ENCODE peak calls at places on chromosomes 5 and 9, in ten cellular contexts. One of them, this sample, is unnamed. For H3K4me1, the result is how much of the 10 kb centered on the place peaks cover.

GRCh38 chr5:80186634-80187033 is 69.2 kb downstream of the SERINC5 start:
- DNase-seq in sigmoid colon: no peak
- DNase-seq in body of pancreas: no peak
- DNase-seq in stomach: peak
- DNase-seq in tibial nerve: no peak
- DNase-seq in IMR-90: no peak
- DNase-seq in uterus: no peak
- DNase-seq in A549: no peak
- DNase-seq in esophagus squamous epithelium: no peak
- DNase-seq in suprapubic skin: no peak
- DNase-seq in this sample: no peak

GRCh38 chr5:59190746-59191145 is 607.9 kb downstream of the RAB3C start:
- DNase-seq in esophagus squamous epithelium: no peak
- DNase-seq in IMR-90: no peak
- DNase-seq in body of pancreas: no peak
- DNase-seq in suprapubic skin: no peak
- DNase-seq in tibial nerve: no peak
- DNase-seq in A549: no peak
- DNase-seq in uterus: no peak
- DNase-seq in sigmoid colon: no peak
- DNase-seq in stomach: no peak
- DNase-seq in this sample: no peak

GRCh38 chr9:121930970-121931369 is 162.1 kb downstream of the TTLL11 start:
- DNase-seq in suprapubic skin: no peak
- DNase-seq in uterus: no peak
- DNase-seq in A549: no peak
- DNase-seq in IMR-90: no peak
- DNase-seq in esophagus squamous epithelium: no peak
- DNase-seq in body of pancreas: no peak
- DNase-seq in sigmoid colon: no peak
- DNase-seq in tibial nerve: no peak
- DNase-seq in stomach: no peak
- DNase-seq in this sample: no peak

GRCh38 chr9:87880683-87881082 is 2.0 kb upstream of the SPATA31E1 start:
- DNase-seq in tibial nerve: no peak
- DNase-seq in A549: no peak
- DNase-seq in esophagus squamous epithelium: no peak
- DNase-seq in IMR-90: no peak
- DNase-seq in body of pancreas: no peak
- DNase-seq in suprapubic skin: no peak
- DNase-seq in uterus: no peak
- DNase-seq in sigmoid colon: no peak
- DNase-seq in stomach: no peak
- DNase-seq in this sample: peak

GRCh38 chr9:2260401-2261306 is 245.5 kb downstream of the SMARCA2 start:
- DNase-seq in IMR-90: peak
- DNase-seq in body of pancreas: peak
- DNase-seq in suprapubic skin: no peak
- DNase-seq in stomach: peak
- DNase-seq in uterus: no peak
- DNase-seq in tibial nerve: no peak
- DNase-seq in sigmoid colon: no peak
- DNase-seq in A549: peak
- DNase-seq in esophagus squamous epithelium: no peak
- DNase-seq in this sample: no peak

GRCh38 chr9:105443121-105443520 is 4.7 kb upstream of the FSD1L start:
- DNase-seq in A549: no peak
- DNase-seq in uterus: no peak
- DNase-seq in suprapubic skin: no peak
- DNase-seq in IMR-90: no peak
- DNase-seq in tibial nerve: no peak
- DNase-seq in sigmoid colon: no peak
- DNase-seq in body of pancreas: no peak
- DNase-seq in esophagus squamous epithelium: no peak
- DNase-seq in stomach: no peak
- DNase-seq in this sample: no peak

GRCh38 chr5:54298947-54299346 is 11.4 kb downstream of the ARL15 start:
- DNase-seq in tibial nerve: no peak
- DNase-seq in esophagus squamous epithelium: no peak
- DNase-seq in body of pancreas: no peak
- DNase-seq in stomach: no peak
- DNase-seq in sigmoid colon: no peak
- DNase-seq in A549: no peak
- DNase-seq in IMR-90: no peak
- DNase-seq in suprapubic skin: no peak
- DNase-seq in uterus: no peak
- DNase-seq in this sample: no peak

GRCh38 chr5:158051036-158051435 is 192.1 kb upstream of the CLINT1 start:
- DNase-seq in stomach: no peak
- DNase-seq in A549: no peak
- DNase-seq in body of pancreas: no peak
- DNase-seq in IMR-90: no peak
- DNase-seq in sigmoid colon: no peak
- DNase-seq in suprapubic skin: no peak
- DNase-seq in tibial nerve: no peak
- DNase-seq in esophagus squamous epithelium: no peak
- DNase-seq in uterus: no peak
- DNase-seq in this sample: no peak

GRCh38 chr5:170751631-170752030 is 31.9 kb upstream of the GABRP start:
- DNase-seq in sigmoid colon: no peak
- DNase-seq in suprapubic skin: no peak
- DNase-seq in A549: no peak
- DNase-seq in uterus: no peak
- DNase-seq in esophagus squamous epithelium: no peak
- DNase-seq in tibial nerve: no peak
- DNase-seq in stomach: no peak
- DNase-seq in IMR-90: no peak
- DNase-seq in body of pancreas: no peak
- DNase-seq in this sample: no peak

GRCh38 chr9:81116340-81117207 is 572.8 kb downstream of the TLE1 start:
- DNase-seq in suprapubic skin: no peak
- DNase-seq in A549: no peak
- DNase-seq in esophagus squamous epithelium: no peak
- DNase-seq in tibial nerve: no peak
- DNase-seq in uterus: peak
- DNase-seq in IMR-90: peak
- DNase-seq in stomach: no peak
- DNase-seq in body of pancreas: no peak
- DNase-seq in sigmoid colon: no peak
- DNase-seq in this sample: no peak

GRCh38 chr5:150272531-150272930 is 17.0 kb downstream of the CAMK2A start:
- DNase-seq in esophagus squamous epithelium: no peak
- DNase-seq in A549: peak
- DNase-seq in stomach: no peak
- DNase-seq in sigmoid colon: no peak
- DNase-seq in IMR-90: peak
- DNase-seq in uterus: no peak
- DNase-seq in suprapubic skin: no peak
- DNase-seq in tibial nerve: no peak
- DNase-seq in body of pancreas: no peak
- DNase-seq in this sample: no peak

GRCh38 chr5:153489611-153490010 is 859 bp upstream of the GRIA1 start:
- DNase-seq in body of pancreas: no peak
- DNase-seq in A549: no peak
- DNase-seq in esophagus squamous epithelium: no peak
- DNase-seq in uterus: no peak
- DNase-seq in tibial nerve: no peak
- DNase-seq in suprapubic skin: no peak
- DNase-seq in IMR-90: peak
- DNase-seq in stomach: no peak
- DNase-seq in sigmoid colon: no peak
- DNase-seq in this sample: no peak

GRCh38 chr5:123035320-123035949 is 1.1 kb downstream of the PPIC start:
- DNase-seq in esophagus squamous epithelium: no peak
- DNase-seq in suprapubic skin: peak
- DNase-seq in stomach: peak
- DNase-seq in uterus: peak
- DNase-seq in tibial nerve: peak
- DNase-seq in sigmoid colon: peak
- DNase-seq in body of pancreas: peak
- DNase-seq in IMR-90: peak
- DNase-seq in A549: peak
- DNase-seq in this sample: no peak

GRCh38 chr9:109162652-109163051 is 4.4 kb downstream of the FRRS1L start:
- DNase-seq in A549: no peak
- DNase-seq in IMR-90: no peak
- DNase-seq in tibial nerve: no peak
- DNase-seq in body of pancreas: no peak
- DNase-seq in sigmoid colon: no peak
- DNase-seq in uterus: no peak
- DNase-seq in esophagus squamous epithelium: no peak
- DNase-seq in stomach: no peak
- DNase-seq in suprapubic skin: no peak
- DNase-seq in this sample: no peak

GRCh38 chr5:150278046-150278760 is 11.4 kb downstream of the CAMK2A start:
- DNase-seq in A549: no peak
- DNase-seq in esophagus squamous epithelium: no peak
- DNase-seq in stomach: no peak
- DNase-seq in IMR-90: peak
- DNase-seq in suprapubic skin: no peak
- DNase-seq in uterus: no peak
- DNase-seq in body of pancreas: no peak
- DNase-seq in tibial nerve: no peak
- DNase-seq in sigmoid colon: no peak
- DNase-seq in this sample: no peak

GRCh38 chr5:144189800-144190429 is 19.2 kb downstream of the KCTD16 start:
- DNase-seq in esophagus squamous epithelium: no peak
- DNase-seq in body of pancreas: no peak
- DNase-seq in stomach: peak
- DNase-seq in IMR-90: peak
- DNase-seq in suprapubic skin: no peak
- DNase-seq in tibial nerve: no peak
- DNase-seq in A549: peak
- DNase-seq in sigmoid colon: no peak
- DNase-seq in uterus: no peak
- DNase-seq in this sample: no peak

GRCh38 chr5:106324356-106324755 is 1346.4 kb downstream of the EFNA5 start:
- DNase-seq in IMR-90: no peak
- DNase-seq in A549: no peak
- DNase-seq in esophagus squamous epithelium: no peak
- DNase-seq in tibial nerve: no peak
- DNase-seq in body of pancreas: no peak
- DNase-seq in uterus: no peak
- DNase-seq in sigmoid colon: no peak
- DNase-seq in stomach: no peak
- DNase-seq in suprapubic skin: no peak
- DNase-seq in this sample: no peak
- H3K4me1 ChIP-seq in IMR-90: under half
- H3K4me1 ChIP-seq in A549: under half
- H3K4me1 ChIP-seq in esophagus squamous epithelium: under half
- H3K4me1 ChIP-seq in tibial nerve: under half
- H3K4me1 ChIP-seq in body of pancreas: under half
- H3K4me1 ChIP-seq in uterus: under half
- H3K4me1 ChIP-seq in sigmoid colon: under half
- H3K4me1 ChIP-seq in stomach: under half
- H3K4me1 ChIP-seq in suprapubic skin: under half
- H3K4me1 ChIP-seq in this sample: under half

GRCh38 chr5:179907570-179908324 is at the start of gene TBC1D9B:
- DNase-seq in A549: peak
- DNase-seq in sigmoid colon: peak
- DNase-seq in IMR-90: peak
- DNase-seq in stomach: peak
- DNase-seq in tibial nerve: peak
- DNase-seq in uterus: peak
- DNase-seq in suprapubic skin: peak
- DNase-seq in esophagus squamous epithelium: no peak
- DNase-seq in body of pancreas: peak
- DNase-seq in this sample: peak
- TF ChIP-seq POLR2A in A549: peak
- TF ChIP-seq POLR2A in sigmoid colon: no peak
- TF ChIP-seq POLR2A in IMR-90: peak
- TF ChIP-seq POLR2A in stomach: no peak
- TF ChIP-seq POLR2A in tibial nerve: no peak
- TF ChIP-seq POLR2A in uterus: no peak
- TF ChIP-seq POLR2A in suprapubic skin: peak
- TF ChIP-seq POLR2A in esophagus squamous epithelium: peak
- TF ChIP-seq POLR2A in body of pancreas: peak
- TF ChIP-seq POLR2A in this sample: no peak

DNA sequence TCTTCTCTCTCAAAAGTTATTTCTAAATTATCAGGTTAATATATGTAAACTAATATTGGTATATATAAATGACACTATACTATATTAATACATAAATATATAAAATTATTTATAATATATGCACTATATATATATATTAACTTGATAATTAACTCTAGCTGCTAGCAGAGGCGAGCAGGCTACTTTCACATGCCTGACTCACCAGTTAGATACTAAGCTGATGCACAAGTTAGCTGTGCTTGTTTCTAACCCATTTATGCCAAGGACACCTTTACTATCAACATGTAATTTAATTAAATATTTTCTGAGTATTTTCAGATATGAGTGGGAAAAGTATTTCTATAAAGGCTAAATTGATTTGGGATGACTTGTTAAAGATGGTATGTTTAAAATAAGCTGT is 70.1 kb downstream of the TRIO start:
- DNase-seq in uterus: no peak
- DNase-seq in stomach: no peak
- DNase-seq in esophagus squamous epithelium: no peak
- DNase-seq in body of pancreas: no peak
- DNase-seq in IMR-90: peak
- DNase-seq in A549: no peak
- DNase-seq in sigmoid colon: no peak
- DNase-seq in tibial nerve: no peak
- DNase-seq in suprapubic skin: no peak
- DNase-seq in this sample: no peak
- H3K4me1 ChIP-seq in uterus: under half
- H3K4me1 ChIP-seq in stomach: under half
- H3K4me1 ChIP-seq in esophagus squamous epithelium: under half
- H3K4me1 ChIP-seq in body of pancreas: under half
- H3K4me1 ChIP-seq in IMR-90: under half
- H3K4me1 ChIP-seq in A549: half or more
- H3K4me1 ChIP-seq in sigmoid colon: half or more
- H3K4me1 ChIP-seq in tibial nerve: under half
- H3K4me1 ChIP-seq in suprapubic skin: under half
- H3K4me1 ChIP-seq in this sample: under half

GRCh38 chr5:56814361-56814962 is 887 bp upstream of the MAP3K1 start:
- DNase-seq in tibial nerve: no peak
- DNase-seq in A549: peak
- DNase-seq in stomach: peak
- DNase-seq in esophagus squamous epithelium: no peak
- DNase-seq in IMR-90: no peak
- DNase-seq in uterus: peak
- DNase-seq in body of pancreas: peak
- DNase-seq in sigmoid colon: no peak
- DNase-seq in suprapubic skin: no peak
- DNase-seq in this sample: peak
- TF ChIP-seq POLR2A in tibial nerve: no peak
- TF ChIP-seq POLR2A in A549: no peak
- TF ChIP-seq POLR2A in stomach: no peak
- TF ChIP-seq POLR2A in esophagus squamous epithelium: no peak
- TF ChIP-seq POLR2A in IMR-90: no peak
- TF ChIP-seq POLR2A in uterus: no peak
- TF ChIP-seq POLR2A in body of pancreas: no peak
- TF ChIP-seq POLR2A in sigmoid colon: no peak
- TF ChIP-seq POLR2A in suprapubic skin: no peak
- TF ChIP-seq POLR2A in this sample: no peak

This sample was measured in spleen.